ENCODE peak calls at places on chromosomes 16 and 17, in seven cellular contexts. T is RWPE1, D is AG04449, E is H9, H is stomach, X is coronary artery, I is lung. V is an unnamed sample.

GRCh38 chr16:59060212-59060611 is 326.1 kb upstream of the GOT2 start:
- DNase-seq in T (no peak), D (peak; percentile 65), E (no peak), H (no peak), X (no peak), I (no peak), V (peak; percentile 45)

GRCh38 chr17:78414178-78415162 is 36.0 kb downstream of the PGS1 start:
- DNase-seq in T (no peak), D (no peak), E (no peak), H (no peak), X (no peak), I (no peak), V (no peak)

GRCh38 chr17:48150602-48151001 is 43.0 kb downstream of the SNX11 start:
- DNase-seq in T (no peak), D (no peak), E (no peak), H (no peak), X (no peak), I (no peak), V (no peak)

GRCh38 chr16:12901597-12902436 is at the start of gene SHISA9:
- DNase-seq in T (no peak), D (no peak), E (no peak), H (no peak), X (no peak), I (no peak), V (no peak)

GRCh38 chr16:81558077-81558443 is 113.5 kb downstream of the CMIP start:
- DNase-seq in T (no peak), D (no peak), E (no peak), H (no peak), X (no peak), I (no peak), V (no peak)

GRCh38 chr16:64225696-64226095 is 896.2 kb downstream of the CDH11 start:
- DNase-seq in T (no peak), D (no peak), E (no peak), H (no peak), X (no peak), I (no peak), V (no peak)

GRCh38 chr17:41308251-41308917 is 725 bp downstream of the KRTAP16-1 start:
- DNase-seq in T (no peak), D (no peak), E (no peak), H (no peak), X (no peak), I (no peak), V (no peak)

GRCh38 chr17:77681820-77682219 is 276.7 kb upstream of the TNRC6C start:
- DNase-seq in T (no peak), D (no peak), E (peak; percentile 21), H (peak; percentile 27), X (peak; percentile 68), I (no peak), V (no peak)

GRCh38 chr17:38658741-38659345 is 15.9 kb downstream of the EPOP start:
- DNase-seq in T (no peak), D (no peak), E (no peak), H (no peak), X (no peak), I (no peak), V (no peak)

GRCh38 chr16:21277045-21277926 is 804 bp downstream of the CRYM start:
- DNase-seq in T (no peak), D (no peak), E (no peak), H (no peak), X (no peak), I (no peak), V (no peak)

GRCh38 chr16:86834451-86835035 is 256.2 kb downstream of the FOXL1 start:
- DNase-seq in T (no peak), D (peak; percentile 71), E (peak; percentile 82), H (no peak), X (no peak), I (no peak), V (no peak)

GRCh38 chr17:78374631-78375274 is 3.7 kb upstream of the PGS1 start:
- DNase-seq in T (no peak), D (no peak), E (peak; percentile 77), H (no peak), X (no peak), I (no peak), V (peak; percentile 79)

GRCh38 chr17:7579001-7579838 is at the start of gene CD68:
- DNase-seq in T (peak; percentile 90), D (peak; percentile 59), E (peak; percentile 89), H (peak; percentile 71), X (no peak), I (peak; percentile 81), V (peak; percentile 98)

GRCh38 chr16:3085868-3086595 is 13.1 kb downstream of the ZSCAN10 start:
- DNase-seq in T (no peak), D (no peak), E (no peak), H (no peak), X (no peak), I (no peak), V (no peak)

GRCh38 chr17:27245230-27245696 is 48.7 kb upstream of the WSB1 start:
- DNase-seq in T (peak; percentile 83), D (peak; percentile 41), E (peak; percentile 93), H (peak; percentile 74), X (peak; percentile 93), I (peak; percentile 87), V (peak; percentile 91)

GRCh38 chr17:58238147-58238634 is at the start of gene LPO:
- DNase-seq in T (no peak), D (no peak), E (no peak), H (no peak), X (no peak), I (no peak), V (peak; percentile 35)

GRCh38 chr17:60524463-60525346 is 1.3 kb downstream of the APPBP2 start:
- DNase-seq in T (no peak), D (no peak), E (no peak), H (no peak), X (no peak), I (no peak), V (peak; percentile 10)

GRCh38 chr17:60586288-60586974 is 13.6 kb upstream of the PPM1D start:
- DNase-seq in T (no peak), D (no peak), E (peak; percentile 67), H (no peak), X (no peak), I (no peak), V (no peak)

GRCh38 chr17:50787106-50787505 is 19.8 kb upstream of the ANKRD40CL start:
- DNase-seq in T (peak; percentile 67), D (no peak), E (no peak), H (no peak), X (no peak), I (no peak), V (peak; percentile 86)
- TF ChIP-seq CTCF in T (no peak), D (no peak), E (no peak), H (no peak), X (no peak), I (no peak), V (no peak)

DNA sequence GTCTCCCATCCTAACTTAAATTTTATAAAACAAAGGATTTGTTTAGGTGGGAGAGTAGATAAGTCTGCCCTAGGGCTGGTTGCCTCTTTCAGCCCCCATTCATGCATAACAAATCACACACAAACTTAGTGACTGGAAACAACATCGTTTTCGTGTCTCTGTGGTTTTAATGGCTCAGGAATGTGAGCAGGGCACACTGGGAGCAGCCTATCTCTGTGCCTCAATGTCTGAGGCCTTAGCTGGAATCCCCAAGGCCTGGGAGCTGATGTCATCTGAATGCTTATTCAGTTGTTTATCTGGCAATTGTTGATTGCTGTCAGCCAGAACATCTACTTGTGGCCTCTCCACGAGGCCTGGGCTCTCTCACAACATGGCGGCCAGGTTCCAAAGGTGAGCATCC is 101.9 kb upstream of the HSBP1 start:
- DNase-seq in T (no peak), D (no peak), E (no peak), H (no peak), X (no peak), I (no peak), V (no peak)
- TF ChIP-seq CTCF in T (no peak), D (no peak), E (no peak), H (no peak), X (no peak), I (no peak), V (no peak)

GRCh38 chr16:50612849-50613198 is 64.6 kb downstream of the NKD1 start:
- DNase-seq in T (no peak), D (no peak), E (no peak), H (no peak), X (no peak), I (no peak), V (no peak)

GRCh38 chr16:50609049-50609832 is 61.0 kb downstream of the NKD1 start:
- DNase-seq in T (no peak), D (no peak), E (no peak), H (no peak), X (no peak), I (no peak), V (no peak)

GRCh38 chr16:50611332-50611934 is 63.2 kb downstream of the NKD1 start:
- DNase-seq in T (peak; percentile 11), D (no peak), E (no peak), H (no peak), X (no peak), I (no peak), V (peak; percentile 32)

GRCh38 chr16:50611995-50612848 is 64.0 kb downstream of the NKD1 start:
- DNase-seq in T (no peak), D (no peak), E (no peak), H (no peak), X (no peak), I (no peak), V (no peak)

DNA sequence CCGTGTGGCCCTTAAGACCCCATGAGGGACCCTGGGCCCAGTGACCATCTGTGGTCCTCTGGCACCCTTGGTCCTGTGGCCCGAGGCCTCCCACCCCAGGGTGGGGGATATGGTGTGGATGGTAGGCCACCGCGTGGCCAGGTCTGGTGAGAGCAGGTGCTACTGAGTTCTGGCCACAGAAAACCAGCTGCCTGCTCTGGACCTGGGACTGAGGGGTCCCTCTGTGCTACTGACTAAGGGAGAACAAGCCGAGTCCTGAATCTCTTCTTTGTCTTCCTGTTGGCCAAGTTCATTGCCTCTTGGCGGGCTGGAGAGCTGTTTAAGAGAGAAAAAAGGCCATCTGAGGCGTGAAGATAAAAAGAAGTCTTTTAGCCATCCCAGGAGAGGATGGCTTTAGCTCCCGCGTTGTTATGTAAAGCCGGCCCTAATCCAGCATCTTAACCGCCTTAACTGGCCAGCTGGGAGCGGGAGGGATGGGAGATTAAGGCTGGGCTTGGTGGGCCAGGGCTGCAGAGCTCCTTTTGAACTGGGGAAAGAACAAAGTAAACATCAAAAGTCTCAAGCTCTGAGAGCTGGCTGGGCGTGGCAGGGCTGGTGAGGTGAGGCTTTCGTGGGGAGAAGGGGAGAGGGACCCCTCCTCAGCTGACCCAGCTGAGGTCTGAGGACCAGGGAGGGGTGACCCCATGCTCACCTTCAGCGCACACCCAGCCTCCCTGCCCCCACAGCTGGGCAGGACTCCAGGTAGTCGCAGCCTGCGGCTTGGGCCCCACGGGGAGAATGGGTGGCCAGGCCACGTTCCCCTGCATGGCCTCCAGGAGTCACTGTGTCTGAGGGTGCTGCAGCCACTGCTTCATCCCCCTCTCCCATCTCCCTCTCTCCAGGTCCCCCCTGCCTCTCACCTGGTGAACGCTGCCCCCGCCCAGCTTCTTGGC is 62.4 kb downstream of the NKD1 start:
- DNase-seq in T (no peak), D (no peak), E (peak; percentile 61), H (no peak), X (no peak), I (no peak), V (no peak)
- TF ChIP-seq CTCF in T (no peak), D (no peak), E (peak; percentile 32), H (no peak), X (no peak), I (no peak), V (no peak)

DNA sequence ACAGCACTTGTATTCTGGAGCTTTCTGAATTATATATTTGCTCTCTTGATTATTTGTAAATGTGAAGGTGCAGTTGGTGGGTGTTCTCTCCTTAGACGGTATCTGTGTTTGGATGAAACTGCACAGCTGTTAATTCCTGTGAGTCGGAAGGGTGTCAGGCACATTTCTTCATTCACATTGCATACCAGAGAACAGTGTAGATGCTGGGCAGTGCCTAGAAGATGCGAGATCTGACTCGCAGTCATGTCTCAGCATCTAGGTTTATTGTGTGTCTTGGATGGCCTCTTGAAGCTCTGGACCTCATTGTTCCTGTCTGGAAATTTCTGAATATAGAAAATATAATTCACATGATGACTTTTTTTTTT is 61.2 kb downstream of the CLEC16A start:
- DNase-seq in T (peak; percentile 41), D (no peak), E (no peak), H (no peak), X (no peak), I (no peak), V (peak; percentile 79)
- TF ChIP-seq CTCF in T (no peak), D (no peak), E (no peak), H (no peak), X (no peak), I (no peak), V (no peak)